ENCODE peak calls at places on chromosome 6, in eight cellular contexts. A is NT2/D1; Q is putamen; I is neural crest cell; Z is stimulated activated naive CD8-positive, alpha-beta T cell treated with anti-CD3 and anti-CD28 coated beads, Interleukin-15, Interleukin-2, amounts not matched to agents 100 U/mL and 50 U/mL, for 24 hours; S is nucleus accumbens; Y is fibroblast of pulmonary artery; D is heart left ventricle. F is an unnamed sample.

GRCh38 chr6:157144861-157145260 is 178.5 kb downstream of the TMEM242 start:
- DNase-seq in I (no peak), D (no peak), A (no peak), Q (no peak), S (no peak), Z (no peak), Y (no peak), F (no peak)

GRCh38 chr6:133130863-133131262 is 110.3 kb upstream of the EYA4 start:
- DNase-seq in I (no peak), Y (peak), Q (no peak), A (no peak), D (peak), S (no peak), Z (no peak), F (peak)

GRCh38 chr6:26216015-26216885 is 129.0 kb downstream of the HFE start:
- DNase-seq in D (peak), A (no peak), Z (peak), I (peak), Y (peak), Q (peak), S (peak), F (peak)

GRCh38 chr6:29943053-29943966 is 978 bp downstream of the HLA-A start:
- DNase-seq in I (no peak), A (no peak), D (no peak), S (no peak), Y (no peak), Q (no peak), Z (peak), F (no peak)

GRCh38 chr6:110895907-110896608 is 21.5 kb downstream of the AMD1 start:
- DNase-seq in I (no peak), D (no peak), Y (no peak), S (no peak), Q (no peak), Z (no peak), A (no peak), F (no peak)

GRCh38 chr6:128554302-128554701 is 33.9 kb upstream of the PTPRK start:
- DNase-seq in Z (no peak), D (no peak), S (peak), I (no peak), Y (peak), Q (no peak), A (no peak), F (no peak)

GRCh38 chr6:108476381-108476780 is 84.3 kb upstream of the FOXO3 start:
- DNase-seq in D (no peak), Y (no peak), Z (no peak), I (no peak), Q (no peak), S (no peak), A (no peak), F (no peak)

GRCh38 chr6:17865243-17865642 is 122.2 kb downstream of the KIF13A start:
- DNase-seq in A (no peak), S (no peak), D (no peak), Y (no peak), I (no peak), Q (no peak), Z (no peak), F (no peak)

GRCh38 chr6:104597541-104598050 is 262.1 kb downstream of the HACE1 start:
- DNase-seq in Z (no peak), Q (no peak), Y (peak), S (no peak), I (no peak), A (no peak), D (no peak), F (no peak)

GRCh38 chr6:35583893-35584688 is 71.4 kb upstream of the TULP1 start:
- DNase-seq in D (peak), Y (peak), Q (peak), A (peak), I (peak), S (peak), Z (peak), F (peak)